ENCODE peak calls at places on chromosomes 3 and 15, in six cellular contexts. L, Q, U, E, S and W are unnamed samples.

GRCh38 chr15:44033894-44034293 is 161.2 kb downstream of the FRMD5 start:
- DNase-seq in L (no peak), E (no peak), U (no peak), Q (no peak), S (no peak), W (no peak)

GRCh38 chr3:39473452-39474125 is 6.1 kb downstream of the MOBP start:
- DNase-seq in Q (no peak), S (no peak), U (no peak), E (no peak), L (no peak), W (no peak)

GRCh38 chr3:184110316-184110725 is 13.5 kb downstream of the HTR3E start:
- DNase-seq in Q (no peak), U (no peak), L (no peak), S (no peak), E (no peak), W (no peak)

GRCh38 chr15:78103406-78104118 is 11.2 kb downstream of the SH2D7 start:
- DNase-seq in E (no peak), L (peak; percentile 86), Q (no peak), S (no peak), U (peak; percentile 30), W (no peak)

GRCh38 chr15:90072978-90073640 is 29.2 kb downstream of the IDH2 start:
- DNase-seq in Q (no peak), L (no peak), U (no peak), E (no peak), S (no peak), W (no peak)

GRCh38 chr3:47772788-47773187 is 8.9 kb downstream of the SMARCC1 start:
- DNase-seq in S (no peak), E (no peak), L (no peak), U (no peak), Q (no peak), W (no peak)

GRCh38 chr3:8371085-8371551 is 130.5 kb upstream of the LMCD1 start:
- DNase-seq in S (no peak), U (no peak), L (no peak), Q (no peak), E (no peak), W (no peak)

GRCh38 chr15:29409890-29410289 is 140.3 kb upstream of the NSMCE3 start:
- DNase-seq in Q (no peak), L (no peak), E (no peak), S (no peak), U (no peak), W (no peak)

GRCh38 chr3:71503525-71504249 is 79.8 kb downstream of the FOXP1 start:
- DNase-seq in L (no peak), U (no peak), E (no peak), Q (no peak), S (no peak), W (no peak)

GRCh38 chr3:115975353-115975752 is 352.0 kb downstream of the GAP43 start:
- DNase-seq in L (no peak), E (peak; percentile 59), Q (no peak), U (no peak), S (no peak), W (no peak)

GRCh38 chr3:155960060-155960459 is 89.6 kb downstream of the GMPS start:
- DNase-seq in Q (no peak), L (no peak), U (no peak), S (no peak), E (peak; percentile 72), W (no peak)

GRCh38 chr15:64692166-64692565 is 83.2 kb downstream of the RBPMS2 start:
- DNase-seq in U (no peak), Q (peak; percentile 43), L (no peak), E (no peak), S (no peak), W (no peak)

GRCh38 chr15:65033659-65034269 is 4.3 kb upstream of the MTFMT start:
- DNase-seq in S (no peak), U (no peak), E (no peak), Q (no peak), L (peak; percentile 19), W (no peak)

GRCh38 chr15:25235391-25235790 is 203.4 kb downstream of the UBE3A start:
- DNase-seq in E (no peak), U (no peak), S (no peak), L (no peak), Q (no peak), W (no peak)

GRCh38 chr15:35211240-35211952 is 126.3 kb upstream of the NANOGP8 start:
- DNase-seq in E (no peak), Q (no peak), L (no peak), U (no peak), S (no peak), W (no peak)

GRCh38 chr15:35208353-35208752 is 123.3 kb upstream of the NANOGP8 start:
- DNase-seq in E (no peak), S (no peak), Q (no peak), U (no peak), L (no peak), W (no peak)

GRCh38 chr15:35209838-35210237 is 124.7 kb upstream of the NANOGP8 start:
- DNase-seq in E (no peak), U (no peak), Q (no peak), L (no peak), S (no peak), W (no peak)

GRCh38 chr15:35210370-35210769 is 125.3 kb upstream of the NANOGP8 start:
- DNase-seq in L (no peak), U (no peak), Q (no peak), S (no peak), E (no peak), W (no peak)

GRCh38 chr15:35206060-35206675 is 121.1 kb upstream of the NANOGP8 start:
- DNase-seq in S (peak; percentile 6), E (no peak), L (peak; percentile 5), Q (no peak), U (no peak), W (no peak)
- TF ChIP-seq CTCF in S (peak; percentile 77), E (peak; percentile 53), L (peak; percentile 57), Q (no peak), U (peak; percentile 12), W (peak; percentile 57)

GRCh38 chr15:34855397-34855796 is 60.0 kb upstream of the ACTC1 start:
- DNase-seq in U (no peak), S (no peak), Q (no peak), E (peak; percentile 16), L (no peak), W (no peak)

GRCh38 chr15:34851751-34852150 is 56.4 kb upstream of the ACTC1 start:
- DNase-seq in E (no peak), U (no peak), S (no peak), L (no peak), Q (no peak), W (no peak)

GRCh38 chr15:34855893-34856292 is 60.5 kb upstream of the ACTC1 start:
- DNase-seq in L (no peak), S (no peak), Q (peak; percentile 11), U (no peak), E (no peak), W (no peak)

GRCh38 chr15:34851007-34851406 is 55.7 kb upstream of the ACTC1 start:
- DNase-seq in L (no peak), S (no peak), E (no peak), U (no peak), Q (no peak), W (no peak)

DNA sequence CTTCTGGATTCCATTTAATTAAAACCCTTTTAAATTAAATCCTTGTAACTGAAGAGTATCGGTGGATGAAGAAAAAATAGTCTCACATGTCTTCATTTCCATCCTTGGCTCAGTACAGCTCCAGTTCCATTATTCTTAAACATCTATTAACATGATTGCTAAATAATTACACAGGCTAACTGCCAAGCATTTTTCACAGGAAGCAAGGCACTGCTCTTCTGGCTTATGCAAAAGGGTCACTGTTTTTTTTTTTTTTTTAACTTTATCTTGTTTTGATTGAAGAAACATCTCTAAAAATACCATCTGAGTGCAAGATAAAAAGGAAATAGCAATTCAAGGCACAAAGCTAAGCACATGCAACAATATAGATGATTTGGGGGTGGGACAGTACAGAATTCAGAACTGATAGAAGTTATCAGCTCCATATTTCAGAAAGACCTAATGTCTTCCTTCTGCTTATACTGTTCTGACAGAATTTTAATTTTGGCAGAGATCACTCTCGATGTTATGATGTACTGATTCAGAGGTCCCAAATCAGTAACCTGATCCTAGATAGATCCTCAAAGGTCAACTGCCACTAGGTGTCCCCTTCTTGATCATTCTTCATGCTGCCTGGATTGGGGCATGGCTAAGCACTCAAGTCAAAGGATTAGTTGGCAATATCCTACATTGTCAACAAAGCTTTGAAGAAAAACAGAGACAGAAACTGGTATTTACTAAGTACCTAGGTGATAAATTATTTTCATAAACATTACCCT is 57.8 kb upstream of the ACTC1 start:
- DNase-seq in L (no peak), Q (no peak), S (no peak), E (no peak), U (no peak), W (no peak)
- TF ChIP-seq CTCF in L (no peak), Q (no peak), S (no peak), E (no peak), U (no peak), W (no peak)

DNA sequence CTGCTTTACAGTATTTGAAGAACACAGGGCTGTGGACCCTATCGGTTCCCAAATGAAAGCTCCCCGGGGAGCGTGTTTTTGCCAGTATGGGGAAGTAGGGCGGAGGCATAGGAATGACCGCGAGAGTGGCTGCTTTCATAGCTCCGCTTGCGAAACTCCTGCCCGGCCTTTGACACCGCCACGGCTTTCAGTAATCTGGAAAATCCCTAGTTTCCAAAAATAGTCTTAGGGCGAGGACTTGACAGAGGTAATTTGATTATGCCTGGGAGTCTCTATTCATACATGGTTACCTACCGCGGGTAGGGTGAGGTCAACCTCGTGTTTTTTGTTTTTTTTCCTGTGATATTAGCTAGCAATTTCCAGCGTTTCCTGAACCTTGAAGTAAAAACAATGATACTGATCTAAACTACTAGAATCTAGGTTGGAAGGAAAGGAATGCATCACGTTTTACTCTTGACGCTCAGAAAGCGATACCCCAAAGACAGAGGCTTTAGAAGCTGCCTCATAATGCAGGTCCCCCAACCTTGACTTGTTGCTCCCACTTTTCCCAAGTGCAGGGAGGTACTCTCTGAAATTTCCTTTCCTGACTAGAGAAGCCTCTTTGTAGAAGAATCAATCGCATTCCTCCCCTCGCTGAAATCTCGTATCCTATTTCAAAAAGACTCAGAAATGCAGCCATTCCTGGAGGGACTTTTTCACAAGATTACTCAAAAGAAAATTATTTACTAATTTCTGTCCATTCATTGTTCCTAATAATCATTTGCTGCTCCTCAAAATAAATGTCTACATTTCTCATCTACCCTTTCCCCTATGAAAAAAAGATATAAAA is 919 bp upstream of the CCNL1 start:
- DNase-seq in E (peak; percentile 85), S (no peak), U (peak; percentile 80), Q (peak; percentile 82), L (peak; percentile 62), W (no peak)
- TF ChIP-seq CTCF in E (no peak), S (no peak), U (no peak), Q (no peak), L (no peak), W (no peak)

GRCh38 chr3:139588450-139588849 is 48.9 kb upstream of the RBP1 start:
- DNase-seq in L (no peak), E (no peak), U (no peak), Q (peak; percentile 32), S (peak; percentile 51), W (no peak)
- TF ChIP-seq CTCF in L (no peak), E (no peak), U (no peak), Q (peak; percentile 43), S (no peak), W (no peak)

DNA sequence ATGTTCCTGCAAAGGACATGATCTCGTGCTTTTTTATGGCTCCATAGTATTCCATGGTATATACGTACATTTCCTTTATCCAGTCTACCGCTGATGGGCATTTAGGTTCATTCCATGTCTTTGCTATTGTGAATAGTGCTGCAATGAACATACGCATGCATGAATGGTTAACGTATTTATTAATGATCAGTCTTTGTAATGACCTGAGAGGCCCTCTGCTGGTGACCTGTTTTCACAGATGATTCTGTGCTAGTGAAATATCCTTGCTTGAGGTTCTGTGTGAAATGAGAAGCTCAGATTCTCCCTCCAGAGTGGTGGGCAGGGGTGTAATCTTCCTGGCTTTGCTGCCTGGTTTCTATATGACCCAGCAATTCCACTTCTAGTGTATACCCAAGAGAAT is 160.2 kb upstream of the RASGRP1 start:
- DNase-seq in U (no peak), Q (no peak), L (no peak), S (no peak), E (no peak), W (no peak)
- TF ChIP-seq CTCF in U (no peak), Q (no peak), L (peak; percentile 21), S (no peak), E (no peak), W (no peak)